ENCODE peak calls at places on chromosomes 6 and 20, in nine cellular contexts. L, K, M, E, F, I, S, W and R are unnamed samples.

GRCh38 chr6:411402-412145 is 20.0 kb downstream of the IRF4 start:
- DNase-seq in L (no peak), K (no peak), M (no peak), E (no peak), F (no peak), I (no peak), S (no peak), W (no peak), R (no peak)

GRCh38 chr6:50998905-50999304 is 180.2 kb downstream of the TFAP2B start:
- DNase-seq in L (no peak), K (no peak), M (no peak), E (no peak), F (no peak), I (no peak), S (no peak), W (no peak), R (no peak)

GRCh38 chr6:8539446-8539845 is 104.1 kb upstream of the SLC35B3 start:
- DNase-seq in L (no peak), K (no peak), M (no peak), E (no peak), F (no peak), I (peak), S (no peak), W (no peak), R (peak)

GRCh38 chr20:21027569-21027968 is 78.6 kb downstream of the LINC00237 start:
- DNase-seq in L (no peak), K (no peak), M (no peak), E (no peak), F (no peak), I (no peak), S (no peak), W (no peak), R (peak)

GRCh38 chr6:73614802-73615201 is 39.0 kb downstream of the SLC17A5 start:
- DNase-seq in L (no peak), K (no peak), M (no peak), E (no peak), F (no peak), I (no peak), S (no peak), W (no peak), R (no peak)

GRCh38 chr20:54545959-54546358 is 70.6 kb downstream of the DOK5 start:
- DNase-seq in L (no peak), K (no peak), M (no peak), E (no peak), F (no peak), I (no peak), S (no peak), W (no peak), R (no peak)

GRCh38 chr20:36214684-36215256 is 21.5 kb upstream of the AAR2 start:
- DNase-seq in L (no peak), K (no peak), M (no peak), E (no peak), F (peak), I (peak), S (no peak), W (no peak), R (peak)

GRCh38 chr6:136763255-136763654 is 29.0 kb downstream of the MAP3K5 start:
- DNase-seq in L (no peak), K (no peak), M (no peak), E (no peak), F (no peak), I (no peak), S (no peak), W (no peak), R (no peak)

GRCh38 chr20:48523191-48523757 is 304.5 kb downstream of the PREX1 start:
- DNase-seq in L (no peak), K (no peak), M (no peak), E (no peak), F (peak), I (peak), S (no peak), W (no peak), R (peak)

GRCh38 chr20:56710577-56711465 is 81.7 kb downstream of the TFAP2C start:
- DNase-seq in L (no peak), K (no peak), M (no peak), E (no peak), F (no peak), I (peak), S (no peak), W (no peak), R (no peak)

GRCh38 chr20:37627060-37627766 is 66.6 kb upstream of the CTNNBL1 start:
- DNase-seq in L (no peak), K (no peak), M (peak), E (no peak), F (peak), I (peak), S (no peak), W (no peak), R (no peak)

GRCh38 chr20:17749979-17750721 is 50.4 kb downstream of the BANF2 start:
- DNase-seq in L (no peak), K (no peak), M (no peak), E (no peak), F (no peak), I (peak), S (no peak), W (peak), R (no peak)

GRCh38 chr6:169789944-169790927 is 38.8 kb downstream of the ERMARD start:
- DNase-seq in L (no peak), K (no peak), M (peak), E (peak), F (peak), I (peak), S (peak), W (peak), R (peak)

GRCh38 chr6:154852700-154853099 is 119.5 kb downstream of the SCAF8 start:
- DNase-seq in L (no peak), K (no peak), M (no peak), E (no peak), F (no peak), I (no peak), S (no peak), W (no peak), R (no peak)

GRCh38 chr20:31968299-31969126 is 562 bp downstream of the XKR7 start:
- DNase-seq in L (no peak), K (no peak), M (peak), E (no peak), F (peak), I (peak), S (peak), W (peak), R (peak)